ENCODE peak calls at places on chromosomes 12 and 14, in four cellular contexts. M is ACHN; Q is cardiac fibroblast; J is stimulated activated CD8-positive, alpha-beta memory T cell treated with anti-CD3 and anti-CD28 coated beads, Interleukin-7, amount 100 ng/mL, for 1 hour. S is an unnamed sample.

GRCh38 chr14:106039400-106039799 is 513.0 kb downstream of the TMEM121 start:
- DNase-seq in M (no peak), Q (no peak), J (no peak), S (no peak)

GRCh38 chr14:102318781-102319276 is 717 bp upstream of the ZNF839 start:
- DNase-seq in M (no peak), Q (no peak), J (no peak), S (no peak)

GRCh38 chr12:106767954-106768501 is 6.5 kb upstream of the RIC8B start:
- DNase-seq in M (peak), Q (peak), J (no peak), S (no peak)

GRCh38 chr12:52629251-52630103 is 11.1 kb upstream of the KRT73 start:
- DNase-seq in M (no peak), Q (no peak), J (no peak), S (no peak)

GRCh38 chr14:76309572-76310551 is 66.1 kb upstream of the ESRRB start:
- DNase-seq in M (no peak), Q (no peak), J (no peak), S (no peak)

GRCh38 chr12:132219323-132219722 is 75.1 kb downstream of the NOC4L start:
- DNase-seq in M (no peak), Q (no peak), J (no peak), S (no peak)

GRCh38 chr14:106459971-106460730 is 933.8 kb downstream of the TMEM121 start:
- DNase-seq in M (no peak), Q (no peak), J (peak), S (no peak)

GRCh38 chr12:63306476-63306875 is 155.5 kb upstream of the AVPR1A start:
- DNase-seq in M (no peak), Q (peak), J (no peak), S (no peak)

GRCh38 chr12:75975692-75976091 is 55.9 kb downstream of the PHLDA1 start:
- DNase-seq in M (no peak), Q (no peak), J (no peak), S (no peak)

GRCh38 chr14:34646570-34647255 is 16.8 kb upstream of the SNX6 start:
- DNase-seq in M (no peak), Q (no peak), J (no peak), S (no peak)

GRCh38 chr14:71714225-71714624 is 218.0 kb upstream of the RGS6 start:
- DNase-seq in M (no peak), Q (peak), J (no peak), S (no peak)

GRCh38 chr14:67446371-67447032 is 34.5 kb upstream of the PLEK2 start:
- DNase-seq in M (no peak), Q (no peak), J (no peak), S (no peak)

GRCh38 chr14:100076630-100077029 is 11.4 kb downstream of the EVL start:
- DNase-seq in M (no peak), Q (peak), J (no peak), S (no peak)

GRCh38 chr12:123101467-123102004 is 49.4 kb downstream of the PITPNM2 start:
- DNase-seq in M (no peak), Q (no peak), J (no peak), S (no peak)

GRCh38 chr14:51327376-51327775 is 87.3 kb downstream of the TMX1 start:
- DNase-seq in M (no peak), Q (peak), J (no peak), S (no peak)

GRCh38 chr12:95473440-95473946 is 459 bp upstream of the METAP2 start:
- DNase-seq in M (peak), Q (peak), J (peak), S (no peak)

GRCh38 chr12:32504626-32505025 is 105.3 kb downstream of the FGD4 start:
- DNase-seq in M (no peak), Q (no peak), J (no peak), S (no peak)

GRCh38 chr12:105033851-105034250 is 47.7 kb downstream of the NOPCHAP1 start:
- DNase-seq in M (no peak), Q (no peak), J (no peak), S (no peak)

GRCh38 chr14:81103443-81103842 is 117.3 kb downstream of the GTF2A1 start:
- DNase-seq in M (no peak), Q (no peak), J (no peak), S (no peak)

S was measured in glutamatergic neuron.